ENCODE peak calls at places on chromosomes 7 and 10, in five cellular contexts. One of them, this sample, is unnamed.

GRCh38 chr7:29976673-29977072 is 12.9 kb downstream of the SCRN1 start:
- DNase-seq in OCI-LY7: no peak
- DNase-seq in EL: no peak
- DNase-seq in left colon: no peak
- DNase-seq in HCEC 1CT: no peak
- DNase-seq in this sample: no peak

GRCh38 chr7:24778543-24779282 is 21.4 kb upstream of the GSDME start:
- DNase-seq in OCI-LY7: peak; percentile 23
- DNase-seq in EL: peak; percentile 83
- DNase-seq in left colon: no peak
- DNase-seq in HCEC 1CT: peak; percentile 90
- DNase-seq in this sample: peak; percentile 83

GRCh38 chr10:100735345-100736143 is 9.8 kb upstream of the PAX2 start:
- DNase-seq in OCI-LY7: no peak
- DNase-seq in EL: no peak
- DNase-seq in left colon: no peak
- DNase-seq in HCEC 1CT: no peak
- DNase-seq in this sample: no peak

GRCh38 chr10:31121074-31121685 is 89.5 kb upstream of the ZNF438 start:
- DNase-seq in OCI-LY7: no peak
- DNase-seq in EL: peak; percentile 23
- DNase-seq in left colon: no peak
- DNase-seq in HCEC 1CT: peak; percentile 53
- DNase-seq in this sample: no peak

GRCh38 chr10:129465796-129466702 is 992 bp upstream of the MGMT start:
- DNase-seq in OCI-LY7: no peak
- DNase-seq in EL: no peak
- DNase-seq in left colon: no peak
- DNase-seq in HCEC 1CT: no peak
- DNase-seq in this sample: no peak

GRCh38 chr7:6252310-6252709 is 20.1 kb downstream of the CYTH3 start:
- DNase-seq in OCI-LY7: no peak
- DNase-seq in EL: peak; percentile 89
- DNase-seq in left colon: no peak
- DNase-seq in HCEC 1CT: peak; percentile 79
- DNase-seq in this sample: peak; percentile 89

GRCh38 chr10:80705899-80706298 is 168.2 kb downstream of the SH2D4B start:
- DNase-seq in OCI-LY7: no peak
- DNase-seq in EL: no peak
- DNase-seq in left colon: no peak
- DNase-seq in HCEC 1CT: no peak
- DNase-seq in this sample: no peak

GRCh38 chr7:151341357-151342101 is at the start of gene NUB1:
- DNase-seq in OCI-LY7: peak; percentile 91
- DNase-seq in EL: peak; percentile 83
- DNase-seq in left colon: peak; percentile 89
- DNase-seq in HCEC 1CT: peak; percentile 83
- DNase-seq in this sample: no peak

GRCh38 chr10:55160904-55161303 is 359.9 kb upstream of the PCDH15 start:
- DNase-seq in OCI-LY7: no peak
- DNase-seq in EL: no peak
- DNase-seq in left colon: no peak
- DNase-seq in HCEC 1CT: no peak
- DNase-seq in this sample: no peak

GRCh38 chr10:19832624-19833507 is 16.6 kb downstream of the PLXDC2 start:
- DNase-seq in OCI-LY7: no peak
- DNase-seq in EL: no peak
- DNase-seq in left colon: no peak
- DNase-seq in HCEC 1CT: no peak
- DNase-seq in this sample: no peak

GRCh38 chr7:116522247-116522646 is 2.6 kb upstream of the CAV1 start:
- DNase-seq in OCI-LY7: no peak
- DNase-seq in EL: peak; percentile 83
- DNase-seq in left colon: no peak
- DNase-seq in HCEC 1CT: peak; percentile 93
- DNase-seq in this sample: no peak

GRCh38 chr7:1742555-1743303 is 72.7 kb downstream of the ELFN1 start:
- DNase-seq in OCI-LY7: no peak
- DNase-seq in EL: no peak
- DNase-seq in left colon: peak; percentile 72
- DNase-seq in HCEC 1CT: no peak
- DNase-seq in this sample: no peak

GRCh38 chr7:77783540-77783939 is 14.7 kb downstream of the TMEM60 start:
- DNase-seq in OCI-LY7: no peak
- DNase-seq in EL: no peak
- DNase-seq in left colon: no peak
- DNase-seq in HCEC 1CT: no peak
- DNase-seq in this sample: no peak

GRCh38 chr10:92573091-92573797 is 649 bp downstream of the IDE start:
- DNase-seq in OCI-LY7: peak; percentile 40
- DNase-seq in EL: peak; percentile 57
- DNase-seq in left colon: peak; percentile 32
- DNase-seq in HCEC 1CT: no peak
- DNase-seq in this sample: no peak

GRCh38 chr7:151083071-151083823 is at the start of gene TMUB1:
- DNase-seq in OCI-LY7: peak; percentile 84
- DNase-seq in EL: peak; percentile 64
- DNase-seq in left colon: peak; percentile 83
- DNase-seq in HCEC 1CT: peak; percentile 50
- DNase-seq in this sample: no peak

GRCh38 chr7:80508440-80508839 is 3.4 kb downstream of the GNAT3 start:
- DNase-seq in OCI-LY7: no peak
- DNase-seq in EL: no peak
- DNase-seq in left colon: no peak
- DNase-seq in HCEC 1CT: peak; percentile 49
- DNase-seq in this sample: no peak

GRCh38 chr10:23192741-23193434 is 776 bp downstream of the PTF1A start:
- DNase-seq in OCI-LY7: no peak
- DNase-seq in EL: no peak
- DNase-seq in left colon: no peak
- DNase-seq in HCEC 1CT: no peak
- DNase-seq in this sample: no peak

GRCh38 chr7:84729284-84729683 is 457.6 kb downstream of the SEMA3D start:
- DNase-seq in OCI-LY7: no peak
- DNase-seq in EL: peak; percentile 80
- DNase-seq in left colon: no peak
- DNase-seq in HCEC 1CT: peak; percentile 22
- DNase-seq in this sample: peak; percentile 83

GRCh38 chr7:42935861-42936260 is 3.7 kb downstream of the MRPL32 start:
- DNase-seq in OCI-LY7: no peak
- DNase-seq in EL: no peak
- DNase-seq in left colon: no peak
- DNase-seq in HCEC 1CT: no peak
- DNase-seq in this sample: no peak

GRCh38 chr7:78020131-78020873 is 221.7 kb downstream of the PHTF2 start:
- DNase-seq in OCI-LY7: peak; percentile 58
- DNase-seq in EL: peak; percentile 79
- DNase-seq in left colon: peak; percentile 53
- DNase-seq in HCEC 1CT: peak; percentile 77
- DNase-seq in this sample: peak; percentile 62

GRCh38 chr7:38822556-38822955 is 86.4 kb downstream of the VPS41 start:
- DNase-seq in OCI-LY7: no peak
- DNase-seq in EL: no peak
- DNase-seq in left colon: no peak
- DNase-seq in HCEC 1CT: peak; percentile 3
- DNase-seq in this sample: no peak

GRCh38 chr7:17769918-17770317 is 170.4 kb downstream of the SNX13 start:
- DNase-seq in OCI-LY7: peak; percentile 66
- DNase-seq in EL: peak; percentile 68
- DNase-seq in left colon: peak; percentile 35
- DNase-seq in HCEC 1CT: peak; percentile 58
- DNase-seq in this sample: no peak

GRCh38 chr7:132257253-132257652 is 319.0 kb downstream of the PLXNA4 start:
- DNase-seq in OCI-LY7: no peak
- DNase-seq in EL: no peak
- DNase-seq in left colon: no peak
- DNase-seq in HCEC 1CT: no peak
- DNase-seq in this sample: no peak

This sample was measured in GM04503.